ENCODE peak calls at places on chromosomes 12 and 14, in five cellular contexts. W is hypothalamus, U is upper lobe of right lung, F is H4, X is amniotic stem cell. K is an unnamed sample.

GRCh38 chr14:88983755-88984154 is 159.3 kb downstream of the TTC8 start:
- DNase-seq in W (no peak), U (no peak), F (peak; percentile 57), X (peak; percentile 67), K (no peak)

GRCh38 chr12:50992814-50993213 is 33.4 kb downstream of the SLC11A2 start:
- DNase-seq in W (peak; percentile 14), U (no peak), F (no peak), X (no peak), K (no peak)

GRCh38 chr14:104585966-104586702 is 6.6 kb downstream of the C14orf180 start:
- DNase-seq in W (no peak), U (no peak), F (no peak), X (no peak), K (no peak)

GRCh38 chr14:77314043-77314442 is 6.6 kb downstream of the POMT2 start:
- DNase-seq in W (peak; percentile 19), U (no peak), F (peak; percentile 83), X (peak; percentile 28), K (peak; percentile 70)

GRCh38 chr12:15152864-15153263 is 68.4 kb downstream of the RERG start:
- DNase-seq in W (no peak), U (no peak), F (peak; percentile 78), X (no peak), K (peak; percentile 91)

GRCh38 chr14:101525646-101526527 is 35.4 kb upstream of the DIO3 start:
- DNase-seq in W (no peak), U (no peak), F (no peak), X (no peak), K (no peak)

GRCh38 chr12:127570793-127571360 is 696.1 kb upstream of the TMEM132C start:
- DNase-seq in W (no peak), U (no peak), F (no peak), X (no peak), K (no peak)

GRCh38 chr14:93212432-93212831 is 5.4 kb downstream of the UBR7 start:
- DNase-seq in W (no peak), U (no peak), F (no peak), X (no peak), K (no peak)

GRCh38 chr14:105933238-105933637 is 406.9 kb downstream of the TMEM121 start:
- DNase-seq in W (no peak), U (no peak), F (peak; percentile 0), X (no peak), K (no peak)

GRCh38 chr14:72638021-72638420 is 255.9 kb downstream of the DPF3 start:
- DNase-seq in W (no peak), U (no peak), F (no peak), X (peak; percentile 81), K (no peak)

GRCh38 chr12:10701226-10701681 is 21.9 kb downstream of the YBX3 start:
- DNase-seq in W (no peak), U (no peak), F (no peak), X (no peak), K (no peak)

GRCh38 chr14:27236601-27237000 is 638.8 kb upstream of the NOVA1 start:
- DNase-seq in W (no peak), U (no peak), F (no peak), X (no peak), K (no peak)

GRCh38 chr12:6538420-6539275 is 4.3 kb downstream of the GAPDH start:
- DNase-seq in W (no peak), U (no peak), F (peak; percentile 77), X (no peak), K (no peak)

GRCh38 chr12:68420225-68421008 is 88.3 kb upstream of the MDM1 start:
- DNase-seq in W (no peak), U (no peak), F (no peak), X (no peak), K (no peak)

GRCh38 chr12:49187184-49187583 is 1.7 kb downstream of the TUBA1A start:
- DNase-seq in W (peak; percentile 78), U (no peak), F (no peak), X (no peak), K (peak; percentile 40)

GRCh38 chr14:100770605-100771120 is 44.0 kb downstream of the DLK1 start:
- DNase-seq in W (no peak), U (no peak), F (no peak), X (no peak), K (no peak)

GRCh38 chr14:29724991-29725390 is 202.7 kb downstream of the PRKD1 start:
- DNase-seq in W (no peak), U (no peak), F (no peak), X (no peak), K (peak; percentile 26)

K was measured in retinal pigment epithelial cell.